ENCODE peak calls at places on chromosomes 6 and 20, in eight cellular contexts. One of them, this sample, is unnamed.

GRCh38 chr20:64137598-64138031 is 26.6 kb upstream of the MYT1 start:
- DNase-seq in nephron progenitor cell: peak
- DNase-seq in fibroblast of pulmonary artery: no peak
- DNase-seq in stimulated activated naive CD8-positive, alpha-beta T cell treated with anti-CD3 and anti-CD28 coated beads, Interleukin-15, amount 100 ng/mL, for 72 hours: no peak
- DNase-seq in NCI-H774: no peak
- DNase-seq in skeletal muscle cell: no peak
- DNase-seq in stromal cell of bone marrow: no peak
- DNase-seq in SW480: no peak
- DNase-seq in this sample: no peak

GRCh38 chr6:17988422-17988944 is 1.0 kb upstream of the KIF13A start:
- DNase-seq in fibroblast of pulmonary artery: no peak
- DNase-seq in NCI-H774: peak
- DNase-seq in SW480: peak
- DNase-seq in stimulated activated naive CD8-positive, alpha-beta T cell treated with anti-CD3 and anti-CD28 coated beads, Interleukin-15, amount 100 ng/mL, for 72 hours: no peak
- DNase-seq in skeletal muscle cell: no peak
- DNase-seq in nephron progenitor cell: no peak
- DNase-seq in stromal cell of bone marrow: no peak
- DNase-seq in this sample: peak

GRCh38 chr20:62359491-62360121 is 7.5 kb downstream of the LAMA5 start:
- DNase-seq in fibroblast of pulmonary artery: peak
- DNase-seq in nephron progenitor cell: no peak
- DNase-seq in stromal cell of bone marrow: no peak
- DNase-seq in skeletal muscle cell: no peak
- DNase-seq in stimulated activated naive CD8-positive, alpha-beta T cell treated with anti-CD3 and anti-CD28 coated beads, Interleukin-15, amount 100 ng/mL, for 72 hours: no peak
- DNase-seq in SW480: peak
- DNase-seq in NCI-H774: no peak
- DNase-seq in this sample: no peak

GRCh38 chr6:157148391-157149323 is 174.7 kb downstream of the TMEM242 start:
- DNase-seq in NCI-H774: no peak
- DNase-seq in fibroblast of pulmonary artery: peak
- DNase-seq in nephron progenitor cell: no peak
- DNase-seq in SW480: peak
- DNase-seq in stimulated activated naive CD8-positive, alpha-beta T cell treated with anti-CD3 and anti-CD28 coated beads, Interleukin-15, amount 100 ng/mL, for 72 hours: no peak
- DNase-seq in skeletal muscle cell: peak
- DNase-seq in stromal cell of bone marrow: peak
- DNase-seq in this sample: no peak

GRCh38 chr6:21371676-21372161 is 221.8 kb upstream of the SOX4 start:
- DNase-seq in stimulated activated naive CD8-positive, alpha-beta T cell treated with anti-CD3 and anti-CD28 coated beads, Interleukin-15, amount 100 ng/mL, for 72 hours: no peak
- DNase-seq in skeletal muscle cell: no peak
- DNase-seq in SW480: no peak
- DNase-seq in fibroblast of pulmonary artery: peak
- DNase-seq in stromal cell of bone marrow: no peak
- DNase-seq in nephron progenitor cell: no peak
- DNase-seq in NCI-H774: no peak
- DNase-seq in this sample: no peak

GRCh38 chr6:7818480-7819165 is 92.0 kb downstream of the TXNDC5 start:
- DNase-seq in SW480: no peak
- DNase-seq in skeletal muscle cell: no peak
- DNase-seq in fibroblast of pulmonary artery: peak
- DNase-seq in NCI-H774: no peak
- DNase-seq in stimulated activated naive CD8-positive, alpha-beta T cell treated with anti-CD3 and anti-CD28 coated beads, Interleukin-15, amount 100 ng/mL, for 72 hours: no peak
- DNase-seq in nephron progenitor cell: no peak
- DNase-seq in stromal cell of bone marrow: no peak
- DNase-seq in this sample: no peak

GRCh38 chr20:15236812-15237211 is 899.4 kb upstream of the FLRT3 start:
- DNase-seq in fibroblast of pulmonary artery: peak
- DNase-seq in SW480: peak
- DNase-seq in stimulated activated naive CD8-positive, alpha-beta T cell treated with anti-CD3 and anti-CD28 coated beads, Interleukin-15, amount 100 ng/mL, for 72 hours: peak
- DNase-seq in skeletal muscle cell: no peak
- DNase-seq in stromal cell of bone marrow: peak
- DNase-seq in nephron progenitor cell: peak
- DNase-seq in NCI-H774: no peak
- DNase-seq in this sample: peak

GRCh38 chr6:134882426-134883038 is 67.4 kb downstream of the ALDH8A1 start:
- DNase-seq in skeletal muscle cell: peak
- DNase-seq in SW480: peak
- DNase-seq in nephron progenitor cell: peak
- DNase-seq in NCI-H774: peak
- DNase-seq in stromal cell of bone marrow: peak
- DNase-seq in fibroblast of pulmonary artery: peak
- DNase-seq in stimulated activated naive CD8-positive, alpha-beta T cell treated with anti-CD3 and anti-CD28 coated beads, Interleukin-15, amount 100 ng/mL, for 72 hours: peak
- DNase-seq in this sample: peak

This sample was measured in DMS53.